ENCODE peak calls at places on chromosomes 11 and 22, in seven cellular contexts. W is mammary epithelial cell, M is fibroblast of lung, F is H9, Y is GM12878, Q is SK-N-SH, S is HCT116. K is an unnamed sample.
A peak's percentile ranks its signal among the peaks of the same experiment; 100 is the strongest.

GRCh38 chr11:31690041-31690440 is 121.1 kb downstream of the PAX6 start:
- DNase-seq in W (no peak), M (peak; percentile 23), F (no peak), Y (no peak), Q (no peak), S (no peak), K (no peak)

GRCh38 chr11:61701298-61701993 is 21.3 kb downstream of the DAGLA start:
- DNase-seq in W (no peak), M (peak; percentile 13), F (peak; percentile 85), Y (no peak), Q (peak; percentile 64), S (peak; percentile 22), K (no peak)

GRCh38 chr22:35445933-35446332 is 46.0 kb downstream of the MCM5 start:
- DNase-seq in W (no peak), M (peak; percentile 35), F (no peak), Y (no peak), Q (no peak), S (no peak), K (no peak)

GRCh38 chr11:118258410-118258809 is 5.7 kb downstream of the MPZL2 start:
- DNase-seq in W (no peak), M (no peak), F (no peak), Y (no peak), Q (no peak), S (no peak), K (peak; percentile 45)

GRCh38 chr11:80054582-80055165 is 613.8 kb upstream of the TENM4 start:
- DNase-seq in W (no peak), M (no peak), F (no peak), Y (no peak), Q (no peak), S (no peak), K (peak; percentile 69)

GRCh38 chr11:12114487-12115033 is 4.2 kb downstream of the MICAL2 start:
- DNase-seq in W (no peak), M (peak; percentile 87), F (no peak), Y (no peak), Q (no peak), S (no peak), K (no peak)

GRCh38 chr11:95849087-95849825 is 59.0 kb downstream of the CEP57 start:
- DNase-seq in W (peak; percentile 67), M (peak; percentile 85), F (peak; percentile 35), Y (no peak), Q (peak; percentile 22), S (peak; percentile 32), K (no peak)

GRCh38 chr22:36325163-36326031 is 62.4 kb downstream of the MYH9 start:
- DNase-seq in W (peak; percentile 89), M (peak; percentile 97), F (no peak), Y (no peak), Q (no peak), S (no peak), K (no peak)

GRCh38 chr11:86559311-86559945 is 113.0 kb downstream of the ME3 start:
- DNase-seq in W (peak; percentile 55), M (peak; percentile 60), F (no peak), Y (no peak), Q (no peak), S (no peak), K (no peak)
- H3K27ac ChIP-seq in W (peak overlapping the region; percentile 57), M (peak overlapping the region; percentile 6), F (no peak overlapping the region), Y (no peak overlapping the region), Q (peak overlapping the region; percentile 5), S (no peak overlapping the region), K (no peak overlapping the region)

DNA sequence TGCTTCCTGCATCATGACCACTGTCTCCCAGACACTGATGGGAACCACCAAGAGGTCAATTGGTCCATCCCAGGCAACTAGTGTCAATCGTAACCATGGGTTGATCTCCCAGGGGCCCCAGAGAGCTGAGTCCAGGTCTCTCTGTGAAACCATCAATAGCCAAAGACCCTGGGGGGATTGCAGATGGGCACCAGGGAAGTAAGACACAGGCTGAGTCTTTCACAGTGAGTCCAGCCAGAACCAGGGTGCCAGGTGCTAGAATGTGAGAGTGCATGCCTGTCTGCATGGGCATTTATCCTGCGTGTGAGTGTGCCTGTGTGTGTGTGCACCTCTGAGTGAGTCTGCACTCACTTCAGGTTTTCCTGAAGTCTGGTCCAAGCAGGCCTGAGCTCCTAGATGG is 45.3 kb upstream of the TTC12 start:
- DNase-seq in W (no peak), M (no peak), F (no peak), Y (no peak), Q (no peak), S (no peak), K (no peak)
- H2AFZ ChIP-seq in W (no peak overlapping the region), M (no peak overlapping the region), F (no peak overlapping the region), Y (no peak overlapping the region), Q (no peak overlapping the region), S (no peak overlapping the region), K (no peak overlapping the region)

GRCh38 chr11:35600439-35600838 is 17.8 kb upstream of the FJX1 start:
- DNase-seq in W (no peak), M (no peak), F (no peak), Y (no peak), Q (no peak), S (no peak), K (no peak)
- H3K27me3 ChIP-seq in W (no peaks in the 10 kb centered on the region), M (no peaks in the 10 kb centered on the region), F (no peaks in the 10 kb centered on the region), Y (no peaks in the 10 kb centered on the region), Q (no peaks in the 10 kb centered on the region), S (peaks cover 25% of the 10 kb centered on the region), K (no peaks in the 10 kb centered on the region)

DNA sequence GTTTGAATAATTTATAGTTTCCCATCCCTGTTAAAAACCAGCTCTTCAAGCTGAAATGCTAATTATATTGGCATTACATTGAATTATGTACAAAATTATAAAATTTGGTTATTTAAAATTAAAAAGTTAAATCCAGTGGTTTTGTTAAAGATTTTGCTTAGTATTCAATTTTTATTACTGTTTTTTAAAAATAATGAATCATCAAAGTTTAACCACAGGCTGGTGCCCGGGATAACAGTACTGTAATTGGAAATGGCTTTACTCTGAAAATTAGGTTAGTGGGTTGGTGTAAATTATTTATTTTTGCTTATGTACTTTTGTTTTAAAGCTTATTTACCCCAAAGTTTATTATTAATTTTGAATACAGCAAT is 45.3 kb upstream of the WEE1 start:
- DNase-seq in W (no peak), M (no peak), F (no peak), Y (no peak), Q (no peak), S (no peak), K (no peak)
- H3K27ac ChIP-seq in W (no peak overlapping the region), M (no peak overlapping the region), F (no peak overlapping the region), Y (no peak overlapping the region), Q (peak overlapping the region; percentile 91), S (peak overlapping the region; percentile 31), K (no peak overlapping the region)

K was measured in Karpas-422.